ENCODE peak calls at places on chromosomes 16 and 17, in five cellular contexts. Z is neuronal stem cell; V is PC-3; Q is right cardiac atrium; G is effector memory CD4-positive, alpha-beta T cell. R is an unnamed sample.

GRCh38 chr17:51395621-51396020 is 135.3 kb downstream of the UTP18 start:
- DNase-seq in G (no peak), V (no peak), Q (no peak), Z (no peak), R (no peak)

GRCh38 chr16:11001611-11002010 is 57.2 kb downstream of the CLEC16A start:
- DNase-seq in Q (no peak), V (no peak), Z (no peak), G (no peak), R (no peak)

GRCh38 chr16:55033225-55034156 is 102.8 kb downstream of the IRX5 start:
- DNase-seq in G (no peak), V (no peak), Q (no peak), Z (no peak), R (no peak)

GRCh38 chr16:255183-255582 is 20.6 kb downstream of the RGS11 start:
- DNase-seq in G (no peak), Q (no peak), Z (no peak), V (no peak), R (no peak)

GRCh38 chr17:46108120-46108519 is 85.1 kb downstream of the KANSL1 start:
- DNase-seq in V (peak; percentile 16), Z (no peak), Q (no peak), G (no peak), R (no peak)

GRCh38 chr17:27558842-27559505 is 72.0 kb upstream of the LGALS9 start:
- DNase-seq in Z (no peak), G (no peak), V (no peak), Q (no peak), R (no peak)

GRCh38 chr17:50325906-50326305 is 20.0 kb upstream of the XYLT2 start:
- DNase-seq in V (no peak), Q (no peak), G (no peak), Z (no peak), R (peak; percentile 22)

GRCh38 chr17:13931111-13931526 is 138.2 kb upstream of the COX10 start:
- DNase-seq in V (peak; percentile 19), Z (no peak), G (no peak), Q (no peak), R (no peak)

GRCh38 chr16:5709889-5710288 is 612.3 kb upstream of the EEF2KMT start:
- DNase-seq in G (no peak), V (no peak), Z (peak; percentile 69), Q (no peak), R (peak; percentile 85)

GRCh38 chr17:61815863-61816523 is 47.3 kb downstream of the BRIP1 start:
- DNase-seq in Z (no peak), V (no peak), Q (no peak), G (no peak), R (peak; percentile 47)

GRCh38 chr17:28392491-28392890 is 13.5 kb downstream of the SLC46A1 start:
- DNase-seq in Z (no peak), Q (no peak), G (no peak), V (no peak), R (no peak)

GRCh38 chr17:64732336-64733006 is 70.4 kb upstream of the SMURF2 start:
- DNase-seq in Z (no peak), G (no peak), Q (peak; percentile 62), V (peak; percentile 87), R (no peak)

GRCh38 chr17:74360993-74361612 is 565 bp downstream of the BTBD17 start:
- DNase-seq in V (no peak), Q (no peak), G (no peak), Z (peak; percentile 89), R (peak; percentile 69)

GRCh38 chr16:65044861-65045260 is 77.0 kb downstream of the CDH11 start:
- DNase-seq in G (no peak), Q (no peak), Z (no peak), V (no peak), R (no peak)

GRCh38 chr17:49498037-49498615 is 3.0 kb downstream of the NGFR start:
- DNase-seq in Z (peak; percentile 30), G (no peak), V (peak; percentile 15), Q (no peak), R (peak; percentile 88)

GRCh38 chr16:84897911-84898377 is 78.2 kb downstream of the CRISPLD2 start:
- DNase-seq in V (no peak), G (no peak), Z (no peak), Q (no peak), R (no peak)

GRCh38 chr17:45992904-45993303 is 6.1 kb upstream of the STH start:
- DNase-seq in G (no peak), Z (no peak), V (no peak), Q (no peak), R (peak; percentile 86)

GRCh38 chr16:51152691-51153261 is 1.7 kb upstream of the SALL1 start:
- DNase-seq in Q (no peak), V (no peak), G (no peak), Z (no peak), R (peak; percentile 85)

GRCh38 chr16:88533381-88533831 is 36.8 kb upstream of the ZC3H18 start:
- DNase-seq in G (no peak), Z (peak; percentile 29), Q (no peak), V (peak; percentile 32), R (peak; percentile 80)

GRCh38 chr17:43952351-43952723 is 1.4 kb downstream of the PYY start:
- DNase-seq in G (no peak), V (no peak), Z (no peak), Q (no peak), R (peak; percentile 85)

GRCh38 chr16:77784441-77785356 is 3.7 kb upstream of the VAT1L start:
- DNase-seq in V (peak; percentile 1), Q (no peak), Z (no peak), G (no peak), R (no peak)

GRCh38 chr16:72099377-72099818 is 5.8 kb downstream of the DHX38 start:
- DNase-seq in G (no peak), Q (no peak), Z (peak; percentile 27), V (peak; percentile 63), R (peak; percentile 90)

DNA sequence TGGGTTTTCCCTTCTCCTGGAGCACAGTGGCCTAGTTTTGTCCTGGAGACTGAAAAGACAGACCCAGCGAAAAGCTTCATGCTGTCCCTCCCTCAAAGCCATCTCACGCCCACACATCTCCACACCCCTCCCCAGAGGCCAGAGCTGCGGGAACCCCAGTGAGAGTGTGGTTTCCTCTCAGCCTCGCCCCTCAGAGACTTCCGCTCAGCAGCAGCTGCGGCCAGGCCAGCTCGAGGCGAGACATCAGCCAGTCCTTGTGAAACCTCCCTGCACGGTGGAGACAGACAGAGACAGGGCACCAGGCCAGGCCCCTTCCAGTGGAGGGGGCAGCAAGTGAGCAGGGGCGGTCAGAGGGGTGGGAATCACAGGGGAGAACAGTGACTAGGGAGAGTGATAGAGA is 77.0 kb upstream of the TNRC6C start:
- DNase-seq in V (no peak), Q (peak; percentile 95), G (peak; percentile 64), Z (no peak), R (peak; percentile 79)
- H3K27me3 ChIP-seq in V (peaks cover 78% of the 10 kb centered on the region), Q (no peaks in the 10 kb centered on the region), G (no peaks in the 10 kb centered on the region), Z (peaks cover 4% of the 10 kb centered on the region), R (peaks cover 11% of the 10 kb centered on the region)

DNA sequence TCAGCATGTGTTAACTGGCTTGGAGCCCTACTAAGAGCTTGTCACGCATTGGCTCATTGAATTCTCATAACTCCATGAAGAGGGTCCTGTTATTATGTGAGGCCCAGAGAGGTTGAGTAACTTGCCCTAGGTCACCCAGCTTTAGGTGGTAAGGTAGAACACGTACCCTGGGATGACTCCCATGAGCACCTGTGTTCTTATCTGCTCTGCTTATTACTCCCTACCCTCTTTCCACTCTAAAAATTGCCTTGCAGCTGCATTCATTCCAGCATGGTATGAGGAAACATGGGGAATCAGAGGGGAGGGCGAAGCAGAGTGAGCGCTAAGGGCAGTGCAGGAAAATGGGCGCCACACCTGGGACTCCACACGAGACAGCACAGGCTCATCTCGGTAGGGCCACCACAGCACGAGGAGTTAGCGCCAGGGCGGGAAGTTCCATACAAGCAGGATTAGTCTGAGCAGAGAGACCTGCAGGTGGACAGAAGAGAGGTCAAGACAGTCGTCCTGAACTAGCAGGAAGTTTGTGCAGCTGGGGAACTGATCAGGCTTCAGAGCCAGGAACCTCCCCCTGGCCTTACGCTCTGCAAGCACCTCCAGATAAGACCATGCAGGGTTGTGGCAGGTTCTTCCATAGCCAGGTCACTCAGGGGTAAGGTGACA is 10.1 kb downstream of the COPZ2 start:
- DNase-seq in G (no peak), Z (no peak), V (no peak), Q (no peak), R (peak; percentile 54)
- H3K27me3 ChIP-seq in G (no peaks in the 10 kb centered on the region), Z (peaks cover 15% of the 10 kb centered on the region), V (no peaks in the 10 kb centered on the region), Q (no peaks in the 10 kb centered on the region), R (peaks cover 30% of the 10 kb centered on the region)

GRCh38 chr16:86725401-86725800 is 147.1 kb downstream of the FOXL1 start:
- DNase-seq in Z (no peak), G (no peak), Q (no peak), V (no peak), R (no peak)
- H3K27me3 ChIP-seq in Z (peaks cover 3% of the 10 kb centered on the region), G (peaks cover 4% of the 10 kb centered on the region), Q (no peaks in the 10 kb centered on the region), V (peaks cover 31% of the 10 kb centered on the region), R (peaks cover 10% of the 10 kb centered on the region)

DNA sequence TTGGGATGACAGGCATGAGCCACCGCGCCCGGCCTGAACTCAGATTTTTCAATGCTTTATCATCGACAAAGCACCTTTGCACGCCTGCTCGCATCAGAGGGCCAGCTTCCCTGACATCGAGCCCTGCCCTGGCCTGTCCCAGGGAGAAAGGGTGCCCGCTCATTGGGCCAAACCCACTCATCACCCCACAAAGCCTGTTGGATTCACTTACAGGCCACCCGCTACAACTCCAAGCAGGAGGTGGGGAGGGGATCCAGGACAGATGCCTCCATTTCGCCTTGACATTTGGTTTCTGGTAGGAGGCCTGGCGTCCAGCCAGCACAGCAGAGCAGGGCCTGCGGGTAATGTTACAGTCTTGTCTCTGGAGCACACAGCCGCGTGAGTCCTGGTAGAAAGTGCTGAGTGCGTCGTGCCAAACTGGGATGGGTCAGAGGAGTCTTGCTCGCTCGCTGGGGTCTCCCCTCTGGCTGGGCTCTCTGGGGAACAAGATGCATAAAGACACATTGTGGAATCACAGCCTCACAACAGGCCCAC is 19.8 kb downstream of the SMTNL2 start:
- DNase-seq in Z (no peak), Q (peak; percentile 87), V (no peak), G (no peak), R (peak; percentile 53)
- H3K27me3 ChIP-seq in Z (no peaks in the 10 kb centered on the region), Q (no peaks in the 10 kb centered on the region), V (peaks cover 8% of the 10 kb centered on the region), G (peaks cover 2% of the 10 kb centered on the region), R (no peaks in the 10 kb centered on the region)

GRCh38 chr17:48313096-48313495 is 116.9 kb downstream of the SKAP1 start:
- DNase-seq in G (no peak), V (no peak), Z (no peak), Q (no peak), R (no peak)
- H3K27me3 ChIP-seq in G (no peaks in the 10 kb centered on the region), V (peaks cover 54% of the 10 kb centered on the region), Z (peaks cover 9% of the 10 kb centered on the region), Q (peaks cover 8% of the 10 kb centered on the region), R (peaks cover 35% of the 10 kb centered on the region)

GRCh38 chr17:81160747-81161453 is 4.4 kb upstream of the PVALEF start:
- DNase-seq in Z (no peak), V (no peak), G (no peak), Q (no peak), R (no peak)
- H3K27me3 ChIP-seq in Z (peaks cover 2% of the 10 kb centered on the region), V (peaks cover 11% of the 10 kb centered on the region), G (peaks cover 15% of the 10 kb centered on the region), Q (no peaks in the 10 kb centered on the region), R (no peaks in the 10 kb centered on the region)

GRCh38 chr17:78563189-78564145 is 13.7 kb downstream of the DNAH17 start:
- DNase-seq in Q (peak; percentile 80), Z (no peak), V (no peak), G (no peak), R (no peak)
- H3K27me3 ChIP-seq in Q (no peaks in the 10 kb centered on the region), Z (peaks cover 2% of the 10 kb centered on the region), V (peaks cover 82% of the 10 kb centered on the region), G (no peaks in the 10 kb centered on the region), R (no peaks in the 10 kb centered on the region)

GRCh38 chr17:77496401-77496801 is 355.6 kb downstream of the SEC14L1 start:
- DNase-seq in Q (no peak), Z (no peak), G (no peak), V (no peak), R (peak; percentile 42)
- H3K27me3 ChIP-seq in Q (no peaks in the 10 kb centered on the region), Z (no peaks in the 10 kb centered on the region), G (no peaks in the 10 kb centered on the region), V (no peaks in the 10 kb centered on the region), R (no peaks in the 10 kb centered on the region)

GRCh38 chr16:17470002-17470870 is 524 bp downstream of the XYLT1 start:
- DNase-seq in Z (no peak), Q (peak; percentile 32), G (peak; percentile 17), V (no peak), R (peak; percentile 65)
- H3K27me3 ChIP-seq in Z (peaks cover 12% of the 10 kb centered on the region), Q (no peaks in the 10 kb centered on the region), G (no peaks in the 10 kb centered on the region), V (peaks cover 15% of the 10 kb centered on the region), R (peaks cover 19% of the 10 kb centered on the region)

GRCh38 chr17:34578016-34578415 is 1.4 kb upstream of the TMEM132E start:
- DNase-seq in Z (no peak), Q (no peak), G (no peak), V (no peak), R (peak; percentile 77)
- H3K27me3 ChIP-seq in Z (peaks cover 50% of the 10 kb centered on the region), Q (no peaks in the 10 kb centered on the region), G (peaks cover 47% of the 10 kb centered on the region), V (peaks cover 50% of the 10 kb centered on the region), R (peaks cover 100% of the 10 kb centered on the region)

R was measured in endodermal cell.